ENCODE peak calls at places on chromosome 14, in ten cellular contexts. V is aorta; L is fibroblast of lung; G is GM23338; R is Peyer's patch; E is OCI-LY7; Z is brain microvascular endothelial cell; S is H1; T is uterus; F is effector memory CD4-positive, alpha-beta T cell. A is an unnamed sample. For H3K36me3, the result is how much of the 10 kb centered on the place peaks cover.

GRCh38 chr14:29215853-29216252 is 449.3 kb downstream of the FOXG1 start:
- DNase-seq in V (no peak), L (peak), G (no peak), R (no peak), E (no peak), Z (no peak), S (no peak), T (no peak), F (no peak), A (no peak)

GRCh38 chr14:39107624-39108023 is 4.6 kb upstream of the SEC23A start:
- DNase-seq in V (no peak), L (peak), G (peak), R (no peak), E (peak), Z (no peak), S (no peak), T (no peak), F (no peak), A (no peak)

GRCh38 chr14:74573421-74574091 is 38.5 kb downstream of the LTBP2 start:
- DNase-seq in V (peak), L (no peak), G (peak), R (peak), E (no peak), Z (no peak), S (no peak), T (no peak), F (no peak), A (peak)

GRCh38 chr14:53062856-53063255 is 90.3 kb downstream of the DDHD1 start:
- DNase-seq in V (no peak), L (peak), G (no peak), R (no peak), E (no peak), Z (peak), S (no peak), T (no peak), F (no peak), A (no peak)

GRCh38 chr14:96417254-96417653 is 25.3 kb downstream of the AK7 start:
- DNase-seq in V (no peak), L (no peak), G (no peak), R (no peak), E (no peak), Z (no peak), S (no peak), T (no peak), F (no peak), A (no peak)

GRCh38 chr14:50312734-50313054 is 570 bp downstream of the DMAC2L start:
- DNase-seq in V (no peak), L (peak), G (no peak), R (no peak), E (peak), Z (no peak), S (no peak), T (no peak), F (no peak), A (no peak)

GRCh38 chr14:91899213-91899612 is 31.9 kb upstream of the TC2N start:
- DNase-seq in V (no peak), L (no peak), G (no peak), R (no peak), E (peak), Z (no peak), S (no peak), T (no peak), F (no peak), A (no peak)

GRCh38 chr14:54226103-54226502 is 170.7 kb upstream of the CDKN3 start:
- DNase-seq in V (no peak), L (peak), G (no peak), R (no peak), E (no peak), Z (no peak), S (no peak), T (no peak), F (no peak), A (no peak)

GRCh38 chr14:23569443-23570151 is 2.0 kb upstream of the AP1G2 start:
- DNase-seq in V (no peak), L (no peak), G (peak), R (no peak), E (no peak), Z (no peak), S (no peak), T (peak), F (no peak), A (peak)

GRCh38 chr14:34766611-34767010 is 52.2 kb upstream of the CFL2 start:
- DNase-seq in V (no peak), L (peak), G (no peak), R (no peak), E (no peak), Z (no peak), S (no peak), T (no peak), F (no peak), A (no peak)

GRCh38 chr14:35687335-35687939 is 121.7 kb downstream of the RALGAPA1 start:
- DNase-seq in V (no peak), L (peak), G (peak), R (no peak), E (peak), Z (peak), S (no peak), T (no peak), F (no peak), A (no peak)

GRCh38 chr14:85587152-85587697 is 57.3 kb downstream of the FLRT2 start:
- DNase-seq in V (no peak), L (peak), G (no peak), R (no peak), E (no peak), Z (no peak), S (no peak), T (no peak), F (no peak), A (no peak)

GRCh38 chr14:24353551-24354529 is 14.0 kb upstream of the RIPK3 start:
- DNase-seq in V (no peak), L (peak), G (no peak), R (peak), E (no peak), Z (no peak), S (no peak), T (no peak), F (no peak), A (no peak)

GRCh38 chr14:99730876-99731351 is 46.8 kb downstream of the CYP46A1 start:
- DNase-seq in V (peak), L (no peak), G (no peak), R (peak), E (no peak), Z (no peak), S (no peak), T (peak), F (no peak), A (peak)

GRCh38 chr14:72781476-72782181 is 112.3 kb downstream of the DPF3 start:
- DNase-seq in V (no peak), L (peak), G (no peak), R (no peak), E (no peak), Z (peak), S (peak), T (no peak), F (no peak), A (no peak)

GRCh38 chr14:76767681-76768055 is 6.4 kb downstream of the VASH1 start:
- DNase-seq in V (no peak), L (no peak), G (no peak), R (no peak), E (no peak), Z (no peak), S (peak), T (no peak), F (no peak), A (peak)

GRCh38 chr14:31263485-31264133 is 56.0 kb upstream of the HECTD1 start:
- DNase-seq in V (peak), L (peak), G (no peak), R (no peak), E (no peak), Z (peak), S (no peak), T (peak), F (no peak), A (peak)

GRCh38 chr14:100726467-100726811 is 253 bp upstream of the DLK1 start:
- DNase-seq in V (no peak), L (no peak), G (peak), R (no peak), E (no peak), Z (no peak), S (no peak), T (no peak), F (no peak), A (no peak)

GRCh38 chr14:71621276-71621675 is 311.0 kb upstream of the RGS6 start:
- DNase-seq in V (no peak), L (no peak), G (no peak), R (no peak), E (no peak), Z (no peak), S (no peak), T (no peak), F (no peak), A (no peak)

GRCh38 chr14:72710212-72710611 is 183.7 kb downstream of the DPF3 start:
- DNase-seq in V (no peak), L (peak), G (no peak), R (no peak), E (no peak), Z (no peak), S (no peak), T (no peak), F (no peak), A (no peak)

GRCh38 chr14:50608302-50608851 is 48.4 kb downstream of the ATL1 start:
- DNase-seq in V (no peak), L (peak), G (no peak), R (no peak), E (no peak), Z (no peak), S (no peak), T (no peak), F (no peak), A (no peak)

GRCh38 chr14:22474730-22475351 is 114.2 kb downstream of the DAD1 start:
- DNase-seq in V (no peak), L (peak), G (no peak), R (no peak), E (peak), Z (peak), S (no peak), T (no peak), F (no peak), A (no peak)

GRCh38 chr14:22475381-22475780 is 113.6 kb downstream of the DAD1 start:
- DNase-seq in V (no peak), L (no peak), G (no peak), R (no peak), E (peak), Z (no peak), S (no peak), T (no peak), F (no peak), A (no peak)

GRCh38 chr14:22477569-22478194 is 111.3 kb downstream of the DAD1 start:
- DNase-seq in V (no peak), L (no peak), G (no peak), R (no peak), E (peak), Z (no peak), S (no peak), T (no peak), F (no peak), A (no peak)

GRCh38 chr14:22476882-22477281 is 112.1 kb downstream of the DAD1 start:
- DNase-seq in V (no peak), L (no peak), G (no peak), R (no peak), E (no peak), Z (no peak), S (no peak), T (no peak), F (no peak), A (no peak)

GRCh38 chr14:22476005-22476751 is 112.8 kb downstream of the DAD1 start:
- DNase-seq in V (no peak), L (no peak), G (peak), R (no peak), E (peak), Z (no peak), S (no peak), T (no peak), F (no peak), A (no peak)
- H3K4me3 ChIP-seq in V (no peak), L (no peak), G (no peak), R (no peak), E (peak), Z (no peak), S (no peak), T (no peak), F (no peak), A (no peak)

GRCh38 chr14:90893510-90893909 is 77.3 kb upstream of the TTC7B start:
- DNase-seq in V (no peak), L (no peak), G (no peak), R (no peak), E (no peak), Z (no peak), S (no peak), T (no peak), F (no peak), A (no peak)

GRCh38 chr14:90891326-90891725 is 75.1 kb upstream of the TTC7B start:
- DNase-seq in V (no peak), L (no peak), G (no peak), R (no peak), E (no peak), Z (no peak), S (no peak), T (no peak), F (no peak), A (no peak)

GRCh38 chr14:90894241-90894640 is 78.0 kb upstream of the TTC7B start:
- DNase-seq in V (no peak), L (no peak), G (no peak), R (no peak), E (no peak), Z (no peak), S (no peak), T (no peak), F (no peak), A (no peak)

GRCh38 chr14:90897022-90897421 is 80.8 kb upstream of the TTC7B start:
- DNase-seq in V (no peak), L (no peak), G (no peak), R (peak), E (no peak), Z (no peak), S (no peak), T (no peak), F (no peak), A (no peak)

DNA sequence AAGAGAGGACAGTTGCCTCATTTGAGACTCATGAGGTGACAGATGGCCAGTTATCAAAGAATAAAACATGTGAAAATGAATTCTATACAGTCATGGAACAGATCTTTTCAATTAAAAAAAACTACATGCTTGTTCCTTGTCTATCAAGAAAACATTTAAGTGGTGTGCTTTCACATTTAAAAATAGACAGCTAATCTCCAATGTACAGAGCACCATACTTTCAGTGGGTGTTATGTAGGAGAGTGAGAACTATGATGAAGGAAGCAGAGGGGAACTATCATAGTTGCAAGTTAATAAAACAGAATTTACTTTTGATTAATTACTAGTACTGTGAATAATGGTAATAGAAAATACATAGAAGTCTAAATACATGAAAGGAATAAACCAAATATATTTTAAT is 76.8 kb upstream of the TTC7B start:
- DNase-seq in V (no peak), L (no peak), G (no peak), R (no peak), E (no peak), Z (no peak), S (no peak), T (no peak), F (no peak), A (no peak)
- H3K36me3 ChIP-seq in V (under half), L (under half), G (under half), R (under half), E (under half), Z (under half), S (under half), T (under half), F (under half), A (under half)

GRCh38 chr14:68961781-68962584 is 17.1 kb downstream of the ACTN1 start:
- DNase-seq in V (peak), L (peak), G (peak), R (no peak), E (no peak), Z (no peak), S (peak), T (peak), F (no peak), A (peak)
- H3K27ac ChIP-seq in V (peak), L (peak), G (no peak), R (no peak), E (no peak), Z (no peak), S (peak), T (peak), F (no peak), A (peak)

DNA sequence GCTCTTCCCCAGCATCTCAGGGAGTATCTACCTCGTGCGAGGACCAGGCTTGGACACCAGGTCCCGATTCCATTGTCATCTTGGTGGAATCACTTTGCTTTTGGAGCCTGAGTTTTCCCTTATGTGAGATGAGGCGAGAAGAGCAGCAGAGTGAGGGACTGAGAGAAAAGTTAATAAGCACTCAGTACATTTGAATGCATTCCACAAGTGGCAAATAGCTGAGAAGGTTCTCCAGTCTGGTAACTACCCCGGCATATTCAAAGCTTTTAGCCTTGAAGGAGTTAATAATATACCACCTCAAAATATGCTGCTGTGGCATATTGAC is 465 bp upstream of the GALC start:
- DNase-seq in V (no peak), L (no peak), G (peak), R (no peak), E (no peak), Z (no peak), S (no peak), T (no peak), F (no peak), A (no peak)
- H3K4me3 ChIP-seq in V (peak), L (peak), G (peak), R (peak), E (peak), Z (peak), S (peak), T (peak), F (peak), A (peak)

DNA sequence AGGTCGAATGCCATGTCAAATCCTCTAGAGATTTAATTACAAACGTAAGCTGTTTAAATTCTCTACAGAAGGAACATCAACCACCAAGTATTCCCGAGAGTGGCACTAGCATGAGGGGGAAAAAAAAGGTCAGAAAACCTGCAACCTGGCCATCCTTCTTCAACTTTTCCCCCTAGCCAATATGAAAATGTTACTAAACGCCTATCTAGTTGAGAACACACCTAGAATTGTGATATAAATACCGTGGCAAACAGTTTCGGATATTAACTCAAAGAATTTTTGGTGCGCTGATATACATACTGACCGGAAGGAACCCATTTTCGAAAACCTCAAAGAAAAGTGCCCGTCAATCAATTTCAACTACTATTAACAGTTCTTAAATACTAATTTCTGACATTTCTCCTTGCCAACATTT is 1.8 kb downstream of the HNRNPC start:
- DNase-seq in V (no peak), L (no peak), G (no peak), R (no peak), E (peak), Z (no peak), S (peak), T (no peak), F (no peak), A (no peak)
- H3K36me3 ChIP-seq in V (under half), L (under half), G (under half), R (under half), E (half or more), Z (under half), S (under half), T (under half), F (under half), A (half or more)

GRCh38 chr14:67411375-67411774 is 590 bp downstream of the PLEK2 start:
- DNase-seq in V (no peak), L (no peak), G (no peak), R (no peak), E (no peak), Z (no peak), S (no peak), T (no peak), F (no peak), A (peak)
- H3K27ac ChIP-seq in V (no peak), L (no peak), G (no peak), R (no peak), E (no peak), Z (no peak), S (no peak), T (no peak), F (peak), A (peak)

DNA sequence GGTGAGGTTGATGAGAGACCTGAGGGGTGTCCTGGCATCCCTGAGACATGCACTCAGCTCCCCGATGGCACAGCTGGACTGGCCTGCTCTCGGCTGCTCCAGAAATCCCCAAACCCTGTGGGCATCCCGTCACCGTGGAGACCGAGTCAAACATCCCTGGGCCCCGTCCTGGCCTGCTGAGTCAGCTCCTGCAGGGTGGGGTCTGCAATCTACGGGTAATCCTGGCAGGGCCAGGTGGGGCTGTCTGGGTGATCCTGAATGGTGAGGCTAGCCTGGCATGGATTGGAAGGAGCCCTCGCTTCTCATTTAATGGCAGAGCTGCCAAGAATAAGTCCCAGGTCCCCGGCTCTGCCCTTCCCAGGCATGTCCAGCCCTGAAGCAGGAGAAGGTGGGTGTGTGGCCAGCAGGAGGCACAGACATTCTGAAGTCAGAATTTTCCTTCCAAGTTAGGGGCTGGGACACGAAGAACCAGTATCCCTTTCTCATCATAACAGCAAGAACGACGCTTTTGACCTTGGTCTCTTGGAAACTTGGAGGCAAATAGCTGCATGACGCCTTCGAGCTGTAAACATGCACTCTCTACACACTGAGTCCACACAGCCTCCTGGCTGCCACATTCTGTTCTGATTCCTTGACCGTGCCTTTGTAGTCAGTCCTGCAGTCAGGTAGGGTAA is 17.7 kb upstream of the SERPINA4 start:
- DNase-seq in V (no peak), L (no peak), G (peak), R (no peak), E (no peak), Z (no peak), S (no peak), T (no peak), F (no peak), A (no peak)
- H3K4me3 ChIP-seq in V (no peak), L (no peak), G (no peak), R (no peak), E (no peak), Z (no peak), S (no peak), T (no peak), F (no peak), A (no peak)

GRCh38 chr14:33515441-33515840 is 435.4 kb downstream of the EGLN3 start:
- DNase-seq in V (no peak), L (no peak), G (no peak), R (no peak), E (no peak), Z (peak), S (no peak), T (no peak), F (no peak), A (no peak)
- H3K36me3 ChIP-seq in V (under half), L (under half), G (under half), R (under half), E (under half), Z (under half), S (under half), T (under half), F (under half), A (under half)

GRCh38 chr14:27945512-27945911 is 821.1 kb upstream of the FOXG1 start:
- DNase-seq in V (no peak), L (no peak), G (no peak), R (no peak), E (no peak), Z (no peak), S (no peak), T (no peak), F (no peak), A (no peak)
- H3K27ac ChIP-seq in V (no peak), L (no peak), G (no peak), R (no peak), E (no peak), Z (no peak), S (no peak), T (no peak), F (no peak), A (no peak)